ENCODE peak calls at places on chromosomes 16 and 17, in four cellular contexts. S is DND-41, Q is GM12865, D is fibroblast of pulmonary artery. X is an unnamed sample.
A peak's percentile ranks its signal among the peaks of the same experiment; 100 is the strongest.

GRCh38 chr16:48444574-48444973 is 59.4 kb upstream of the SIAH1 start:
- DNase-seq in S (no peak), D (peak; percentile 93), Q (no peak), X (no peak)

GRCh38 chr16:89364603-89365002 is 125.8 kb downstream of the ANKRD11 start:
- DNase-seq in Q (no peak), D (no peak), S (no peak), X (no peak)

GRCh38 chr16:57764006-57764340 is 28.4 kb downstream of the KATNB1 start:
- DNase-seq in S (no peak), D (no peak), Q (no peak), X (no peak)

GRCh38 chr17:63961355-63962207 is 11.1 kb downstream of the SCN4A start:
- DNase-seq in S (peak; percentile 47), D (peak; percentile 68), Q (peak; percentile 79), X (peak; percentile 42)

GRCh38 chr16:48277158-48277557 is 29.8 kb upstream of the ABCC11 start:
- DNase-seq in S (no peak), Q (no peak), D (no peak), X (no peak)

GRCh38 chr16:89167425-89167941 is 4.1 kb upstream of the CDH15 start:
- DNase-seq in D (peak; percentile 71), S (peak; percentile 85), Q (peak; percentile 82), X (no peak)

GRCh38 chr17:4327638-4328037 is 38.8 kb downstream of the UBE2G1 start:
- DNase-seq in Q (no peak), D (peak; percentile 33), S (no peak), X (no peak)

GRCh38 chr17:37818689-37819088 is 73.8 kb upstream of the HNF1B start:
- DNase-seq in Q (no peak), S (no peak), D (no peak), X (no peak)

GRCh38 chr16:1494129-1494640 is 1.0 kb downstream of the TELO2 start:
- DNase-seq in S (no peak), Q (peak; percentile 42), D (peak; percentile 86), X (no peak)

GRCh38 chr17:55307879-55308278 is 43.1 kb downstream of the HLF start:
- DNase-seq in S (no peak), D (no peak), Q (no peak), X (no peak)

GRCh38 chr16:4718466-4718865 is 15.6 kb downstream of the ANKS3 start:
- DNase-seq in D (no peak), Q (no peak), S (no peak), X (no peak)

GRCh38 chr17:27810211-27810901 is 10.0 kb upstream of the NOS2 start:
- DNase-seq in Q (peak; percentile 90), S (no peak), D (no peak), X (no peak)

GRCh38 chr17:38322156-38322779 is 21.5 kb downstream of the GPR179 start:
- DNase-seq in D (peak; percentile 64), S (peak; percentile 79), Q (peak; percentile 66), X (peak; percentile 58)

GRCh38 chr16:22324787-22325597 is 27.8 kb downstream of the POLR3E start:
- DNase-seq in S (no peak), D (no peak), Q (no peak), X (no peak)

GRCh38 chr17:37293770-37294169 is 82.0 kb upstream of the C17orf78 start:
- DNase-seq in Q (no peak), S (no peak), D (no peak), X (no peak)

GRCh38 chr16:55949518-55949917 is 74.3 kb upstream of the CES5A start:
- DNase-seq in S (no peak), D (no peak), Q (no peak), X (no peak)

GRCh38 chr16:12366313-12366712 is 389.8 kb downstream of the SNX29 start:
- DNase-seq in S (no peak), Q (no peak), D (no peak), X (no peak)

GRCh38 chr16:72848759-72849664 is 198.9 kb downstream of the ZFHX3 start:
- DNase-seq in Q (no peak), S (no peak), D (peak; percentile 96), X (no peak)

GRCh38 chr16:81004646-81005353 is 1.9 kb downstream of the CMC2 start:
- DNase-seq in Q (peak; percentile 69), D (peak; percentile 76), S (peak; percentile 37), X (peak; percentile 60)
- H3K4me3 ChIP-seq in Q (peak overlapping the region; percentile 89), D (peak overlapping the region; percentile 94), S (peak overlapping the region; percentile 65), X (peak overlapping the region; percentile 88)

GRCh38 chr17:76138896-76139248 is 2.2 kb downstream of the FOXJ1 start:
- DNase-seq in D (no peak), S (no peak), Q (no peak), X (no peak)
- H3K4me3 ChIP-seq in D (no peak overlapping the region), S (no peak overlapping the region), Q (no peak overlapping the region), X (no peak overlapping the region)

GRCh38 chr16:84367750-84368320 is 503 bp upstream of the ATP2C2 start:
- DNase-seq in D (no peak), Q (no peak), S (no peak), X (no peak)
- H3K4me3 ChIP-seq in D (no peak overlapping the region), Q (no peak overlapping the region), S (no peak overlapping the region), X (no peak overlapping the region)

GRCh38 chr17:69713815-69714214 is 299.3 kb downstream of the MAP2K6 start:
- DNase-seq in S (no peak), D (no peak), Q (no peak), X (no peak)
- H3K4me3 ChIP-seq in S (no peak overlapping the region), D (no peak overlapping the region), Q (no peak overlapping the region), X (no peak overlapping the region)

GRCh38 chr16:3029499-3030127 is 5.8 kb downstream of the THOC6 start:
- DNase-seq in S (no peak), D (peak; percentile 31), Q (no peak), X (no peak)
- H3K4me3 ChIP-seq in S (no peak overlapping the region), D (peak overlapping the region; percentile 14), Q (peak overlapping the region; percentile 26), X (no peak overlapping the region)

DNA sequence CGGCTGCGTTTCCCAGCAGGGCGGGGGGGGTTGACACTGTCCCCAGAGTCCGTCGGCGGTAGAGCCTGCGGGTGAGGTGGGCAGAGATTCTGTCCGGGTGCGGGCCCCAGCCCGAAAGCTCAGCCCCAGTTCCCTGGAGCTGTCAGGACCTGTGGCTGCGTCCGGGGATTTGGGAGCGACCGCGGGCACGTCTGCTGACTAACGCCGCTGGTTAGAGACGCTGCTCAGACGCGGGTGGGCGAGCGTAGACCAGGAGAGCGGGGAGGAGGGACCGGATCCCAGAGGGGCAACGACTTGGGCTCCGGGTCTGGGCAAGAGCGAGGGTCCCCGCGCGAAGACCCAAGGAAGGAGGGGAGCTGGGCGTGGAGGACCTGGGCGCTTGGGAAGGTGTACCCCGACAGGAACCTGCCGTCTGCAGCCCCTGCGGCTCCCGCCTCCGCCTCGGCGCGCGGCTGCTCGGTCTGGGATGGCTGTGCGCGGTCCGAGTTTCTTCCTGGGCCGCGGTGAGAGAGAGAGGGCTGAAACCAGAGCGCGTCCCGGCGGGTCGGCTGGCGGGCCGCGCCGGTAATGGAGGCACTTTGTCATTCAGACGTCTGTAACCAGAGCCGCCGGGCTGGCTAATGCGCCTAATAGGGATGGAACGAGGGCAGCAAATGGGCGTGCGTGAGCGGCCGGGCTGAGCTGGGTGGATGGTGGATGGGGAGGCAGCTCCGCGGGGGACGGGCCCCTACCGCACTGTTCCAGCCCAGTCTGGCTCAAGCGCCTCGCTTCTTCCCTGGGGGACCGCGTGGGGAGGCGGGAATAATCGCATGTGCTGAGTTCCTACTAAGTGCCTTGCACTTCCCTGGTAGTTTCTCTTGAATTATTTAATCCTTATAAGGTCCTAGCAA is 2.3 kb downstream of the NGFR start:
- DNase-seq in S (no peak), Q (no peak), D (no peak), X (no peak)
- H3K4me3 ChIP-seq in S (no peak overlapping the region), Q (no peak overlapping the region), D (no peak overlapping the region), X (no peak overlapping the region)